ENCODE peak calls at places on chromosomes 5 and 9, in eight cellular contexts. One of them, this sample, is unnamed.

GRCh38 chr5:13910637-13911288 is 33.7 kb downstream of the DNAH5 start:
- DNase-seq in SJSA1: no peak
- DNase-seq in OCI-LY7: no peak
- DNase-seq in colonic mucosa: no peak
- DNase-seq in WERI-Rb-1: no peak
- DNase-seq in lower lobe of right lung: no peak
- DNase-seq in SK-N-SH: no peak
- DNase-seq in DND-41: no peak
- DNase-seq in this sample: no peak

GRCh38 chr9:99602854-99603253 is 218.8 kb upstream of the NR4A3 start:
- DNase-seq in WERI-Rb-1: no peak
- DNase-seq in SJSA1: no peak
- DNase-seq in SK-N-SH: no peak
- DNase-seq in OCI-LY7: no peak
- DNase-seq in DND-41: no peak
- DNase-seq in lower lobe of right lung: no peak
- DNase-seq in colonic mucosa: no peak
- DNase-seq in this sample: no peak

GRCh38 chr9:115404311-115404710 is 286.4 kb upstream of the TNC start:
- DNase-seq in lower lobe of right lung: no peak
- DNase-seq in DND-41: no peak
- DNase-seq in colonic mucosa: no peak
- DNase-seq in OCI-LY7: no peak
- DNase-seq in SK-N-SH: no peak
- DNase-seq in WERI-Rb-1: no peak
- DNase-seq in SJSA1: no peak
- DNase-seq in this sample: no peak

GRCh38 chr5:113800686-113801085 is 287.2 kb downstream of the YTHDC2 start:
- DNase-seq in SK-N-SH: no peak
- DNase-seq in OCI-LY7: no peak
- DNase-seq in WERI-Rb-1: no peak
- DNase-seq in SJSA1: no peak
- DNase-seq in lower lobe of right lung: no peak
- DNase-seq in DND-41: no peak
- DNase-seq in colonic mucosa: no peak
- DNase-seq in this sample: no peak

GRCh38 chr5:131242728-131243255 is 21.1 kb upstream of the CDC42SE2 start:
- DNase-seq in SJSA1: peak; percentile 69
- DNase-seq in colonic mucosa: peak; percentile 43
- DNase-seq in DND-41: no peak
- DNase-seq in OCI-LY7: no peak
- DNase-seq in WERI-Rb-1: no peak
- DNase-seq in lower lobe of right lung: no peak
- DNase-seq in SK-N-SH: no peak
- DNase-seq in this sample: no peak

GRCh38 chr5:31911291-31912265 is 262.5 kb downstream of the GOLPH3 start:
- DNase-seq in SJSA1: no peak
- DNase-seq in DND-41: no peak
- DNase-seq in SK-N-SH: no peak
- DNase-seq in colonic mucosa: no peak
- DNase-seq in WERI-Rb-1: no peak
- DNase-seq in OCI-LY7: no peak
- DNase-seq in lower lobe of right lung: no peak
- DNase-seq in this sample: no peak

GRCh38 chr5:10460252-10460906 is 18.7 kb downstream of the ROPN1L start:
- DNase-seq in lower lobe of right lung: no peak
- DNase-seq in DND-41: no peak
- DNase-seq in WERI-Rb-1: no peak
- DNase-seq in SJSA1: no peak
- DNase-seq in OCI-LY7: peak; percentile 8
- DNase-seq in SK-N-SH: peak; percentile 59
- DNase-seq in colonic mucosa: peak; percentile 55
- DNase-seq in this sample: no peak

GRCh38 chr5:19630875-19631274 is 357.1 kb downstream of the CDH18 start:
- DNase-seq in OCI-LY7: no peak
- DNase-seq in SK-N-SH: no peak
- DNase-seq in lower lobe of right lung: no peak
- DNase-seq in DND-41: no peak
- DNase-seq in WERI-Rb-1: no peak
- DNase-seq in SJSA1: no peak
- DNase-seq in colonic mucosa: no peak
- DNase-seq in this sample: no peak

GRCh38 chr9:123568691-123569342 is 212.8 kb downstream of the CRB2 start:
- DNase-seq in WERI-Rb-1: no peak
- DNase-seq in SJSA1: no peak
- DNase-seq in DND-41: no peak
- DNase-seq in OCI-LY7: no peak
- DNase-seq in colonic mucosa: no peak
- DNase-seq in SK-N-SH: peak; percentile 42
- DNase-seq in lower lobe of right lung: no peak
- DNase-seq in this sample: peak; percentile 93

GRCh38 chr5:96432245-96433065 is 593 bp downstream of the PCSK1 start:
- DNase-seq in lower lobe of right lung: no peak
- DNase-seq in SK-N-SH: peak; percentile 39
- DNase-seq in colonic mucosa: no peak
- DNase-seq in OCI-LY7: no peak
- DNase-seq in WERI-Rb-1: peak; percentile 39
- DNase-seq in SJSA1: no peak
- DNase-seq in DND-41: no peak
- DNase-seq in this sample: no peak

GRCh38 chr9:123457586-123457985 is 101.6 kb downstream of the CRB2 start:
- DNase-seq in colonic mucosa: no peak
- DNase-seq in WERI-Rb-1: no peak
- DNase-seq in OCI-LY7: no peak
- DNase-seq in SJSA1: no peak
- DNase-seq in lower lobe of right lung: no peak
- DNase-seq in DND-41: no peak
- DNase-seq in SK-N-SH: peak; percentile 39
- DNase-seq in this sample: peak; percentile 95

GRCh38 chr5:33367396-33367795 is 73.4 kb upstream of the TARS1 start:
- DNase-seq in WERI-Rb-1: no peak
- DNase-seq in SJSA1: no peak
- DNase-seq in DND-41: no peak
- DNase-seq in colonic mucosa: no peak
- DNase-seq in SK-N-SH: no peak
- DNase-seq in OCI-LY7: no peak
- DNase-seq in lower lobe of right lung: no peak
- DNase-seq in this sample: no peak

GRCh38 chr5:99929067-99929805 is 605.9 kb upstream of the FAM174A start:
- DNase-seq in SJSA1: no peak
- DNase-seq in OCI-LY7: no peak
- DNase-seq in colonic mucosa: no peak
- DNase-seq in SK-N-SH: no peak
- DNase-seq in DND-41: no peak
- DNase-seq in WERI-Rb-1: no peak
- DNase-seq in lower lobe of right lung: no peak
- DNase-seq in this sample: no peak

GRCh38 chr5:97400537-97400936 is 217.5 kb upstream of the RIOK2 start:
- DNase-seq in SJSA1: no peak
- DNase-seq in WERI-Rb-1: no peak
- DNase-seq in DND-41: no peak
- DNase-seq in OCI-LY7: no peak
- DNase-seq in colonic mucosa: no peak
- DNase-seq in SK-N-SH: no peak
- DNase-seq in lower lobe of right lung: no peak
- DNase-seq in this sample: no peak

GRCh38 chr5:139419226-139419625 is 15.3 kb upstream of the SPATA24 start:
- DNase-seq in WERI-Rb-1: no peak
- DNase-seq in lower lobe of right lung: no peak
- DNase-seq in SJSA1: no peak
- DNase-seq in SK-N-SH: no peak
- DNase-seq in colonic mucosa: no peak
- DNase-seq in DND-41: no peak
- DNase-seq in OCI-LY7: no peak
- DNase-seq in this sample: no peak

GRCh38 chr9:109101810-109102209 is 17.9 kb downstream of the TMEM245 start:
- DNase-seq in lower lobe of right lung: no peak
- DNase-seq in SJSA1: no peak
- DNase-seq in OCI-LY7: peak; percentile 37
- DNase-seq in SK-N-SH: no peak
- DNase-seq in DND-41: peak; percentile 23
- DNase-seq in WERI-Rb-1: no peak
- DNase-seq in colonic mucosa: no peak
- DNase-seq in this sample: no peak

GRCh38 chr5:74179183-74179582 is 461.3 kb downstream of the ENC1 start:
- DNase-seq in SJSA1: no peak
- DNase-seq in DND-41: no peak
- DNase-seq in WERI-Rb-1: peak; percentile 45
- DNase-seq in SK-N-SH: no peak
- DNase-seq in colonic mucosa: no peak
- DNase-seq in OCI-LY7: no peak
- DNase-seq in lower lobe of right lung: no peak
- DNase-seq in this sample: peak; percentile 53

GRCh38 chr5:180222056-180222455 is 13.0 kb upstream of the RASGEF1C start:
- DNase-seq in colonic mucosa: no peak
- DNase-seq in DND-41: no peak
- DNase-seq in OCI-LY7: no peak
- DNase-seq in lower lobe of right lung: no peak
- DNase-seq in SJSA1: no peak
- DNase-seq in SK-N-SH: no peak
- DNase-seq in WERI-Rb-1: no peak
- DNase-seq in this sample: no peak

GRCh38 chr5:142726188-142726731 is 40.4 kb upstream of the FGF1 start:
- DNase-seq in OCI-LY7: no peak
- DNase-seq in colonic mucosa: no peak
- DNase-seq in DND-41: no peak
- DNase-seq in lower lobe of right lung: no peak
- DNase-seq in SK-N-SH: no peak
- DNase-seq in SJSA1: no peak
- DNase-seq in WERI-Rb-1: no peak
- DNase-seq in this sample: no peak

GRCh38 chr5:141824717-141825116 is 53.5 kb downstream of the PCDH1 start:
- DNase-seq in WERI-Rb-1: no peak
- DNase-seq in OCI-LY7: no peak
- DNase-seq in DND-41: no peak
- DNase-seq in colonic mucosa: no peak
- DNase-seq in SK-N-SH: no peak
- DNase-seq in lower lobe of right lung: no peak
- DNase-seq in SJSA1: no peak
- DNase-seq in this sample: no peak

GRCh38 chr9:92324889-92325268 is 271 bp downstream of the NOL8 start:
- DNase-seq in colonic mucosa: no peak
- DNase-seq in OCI-LY7: no peak
- DNase-seq in DND-41: no peak
- DNase-seq in WERI-Rb-1: no peak
- DNase-seq in SK-N-SH: no peak
- DNase-seq in SJSA1: no peak
- DNase-seq in lower lobe of right lung: peak; percentile 68
- DNase-seq in this sample: no peak

GRCh38 chr9:81591791-81592190 is 97.6 kb downstream of the TLE1 start:
- DNase-seq in DND-41: no peak
- DNase-seq in colonic mucosa: peak; percentile 71
- DNase-seq in lower lobe of right lung: no peak
- DNase-seq in OCI-LY7: no peak
- DNase-seq in WERI-Rb-1: no peak
- DNase-seq in SK-N-SH: no peak
- DNase-seq in SJSA1: no peak
- DNase-seq in this sample: no peak

GRCh38 chr5:124057161-124057814 is 545.3 kb downstream of the CSNK1G3 start:
- DNase-seq in OCI-LY7: peak; percentile 80
- DNase-seq in SK-N-SH: no peak
- DNase-seq in WERI-Rb-1: peak; percentile 14
- DNase-seq in SJSA1: no peak
- DNase-seq in DND-41: no peak
- DNase-seq in lower lobe of right lung: peak; percentile 45
- DNase-seq in colonic mucosa: peak; percentile 64
- DNase-seq in this sample: peak; percentile 72
- H3K4me3 ChIP-seq in OCI-LY7: peak overlapping the region; percentile 58
- H3K4me3 ChIP-seq in SK-N-SH: peak overlapping the region; percentile 29
- H3K4me3 ChIP-seq in WERI-Rb-1: no peak overlapping the region
- H3K4me3 ChIP-seq in SJSA1: no peak overlapping the region
- H3K4me3 ChIP-seq in DND-41: peak overlapping the region; percentile 30
- H3K4me3 ChIP-seq in lower lobe of right lung: peak overlapping the region; percentile 18
- H3K4me3 ChIP-seq in colonic mucosa: no peak overlapping the region
- H3K4me3 ChIP-seq in this sample: no peak overlapping the region

GRCh38 chr5:25516136-25516535 is 871.4 kb upstream of the CDH10 start:
- DNase-seq in WERI-Rb-1: peak; percentile 72
- DNase-seq in SJSA1: no peak
- DNase-seq in SK-N-SH: no peak
- DNase-seq in DND-41: no peak
- DNase-seq in lower lobe of right lung: no peak
- DNase-seq in OCI-LY7: no peak
- DNase-seq in colonic mucosa: no peak
- DNase-seq in this sample: no peak

DNA sequence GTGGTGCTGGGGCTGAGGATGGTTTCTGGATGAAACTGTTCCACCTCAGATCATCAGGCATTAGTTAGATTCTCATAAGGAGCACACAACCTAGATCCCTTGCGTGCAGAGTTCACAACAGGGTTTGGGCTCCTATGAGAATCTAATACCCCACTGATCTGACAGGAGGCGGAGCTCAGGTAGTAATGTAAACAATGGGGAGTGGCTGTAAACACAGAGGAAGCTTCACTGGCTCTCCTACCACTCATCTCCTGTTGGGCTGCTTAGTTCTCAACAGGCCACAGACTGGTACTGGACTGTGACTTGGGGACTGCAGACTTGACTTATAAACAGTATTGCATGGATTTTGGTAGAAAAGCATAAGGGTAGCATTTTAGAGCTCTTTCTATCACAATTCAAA is 870.7 kb upstream of the CDH10 start:
- DNase-seq in SK-N-SH: no peak
- DNase-seq in WERI-Rb-1: peak; percentile 62
- DNase-seq in OCI-LY7: no peak
- DNase-seq in lower lobe of right lung: no peak
- DNase-seq in SJSA1: no peak
- DNase-seq in colonic mucosa: no peak
- DNase-seq in DND-41: no peak
- DNase-seq in this sample: no peak
- H3K36me3 ChIP-seq in SK-N-SH: no peaks in the 10 kb centered on the region
- H3K36me3 ChIP-seq in WERI-Rb-1: no peaks in the 10 kb centered on the region
- H3K36me3 ChIP-seq in OCI-LY7: no peaks in the 10 kb centered on the region
- H3K36me3 ChIP-seq in lower lobe of right lung: no peaks in the 10 kb centered on the region
- H3K36me3 ChIP-seq in SJSA1: no peaks in the 10 kb centered on the region
- H3K36me3 ChIP-seq in colonic mucosa: no peaks in the 10 kb centered on the region
- H3K36me3 ChIP-seq in DND-41: no peaks in the 10 kb centered on the region
- H3K36me3 ChIP-seq in this sample: no peaks in the 10 kb centered on the region

GRCh38 chr5:77194762-77195161 is 15.7 kb upstream of the PDE8B start:
- DNase-seq in DND-41: no peak
- DNase-seq in SK-N-SH: no peak
- DNase-seq in OCI-LY7: no peak
- DNase-seq in colonic mucosa: no peak
- DNase-seq in WERI-Rb-1: no peak
- DNase-seq in lower lobe of right lung: no peak
- DNase-seq in SJSA1: no peak
- DNase-seq in this sample: no peak
- H3K4me3 ChIP-seq in DND-41: no peak overlapping the region
- H3K4me3 ChIP-seq in SK-N-SH: no peak overlapping the region
- H3K4me3 ChIP-seq in OCI-LY7: no peak overlapping the region
- H3K4me3 ChIP-seq in colonic mucosa: no peak overlapping the region
- H3K4me3 ChIP-seq in WERI-Rb-1: no peak overlapping the region
- H3K4me3 ChIP-seq in lower lobe of right lung: no peak overlapping the region
- H3K4me3 ChIP-seq in SJSA1: no peak overlapping the region
- H3K4me3 ChIP-seq in this sample: no peak overlapping the region

DNA sequence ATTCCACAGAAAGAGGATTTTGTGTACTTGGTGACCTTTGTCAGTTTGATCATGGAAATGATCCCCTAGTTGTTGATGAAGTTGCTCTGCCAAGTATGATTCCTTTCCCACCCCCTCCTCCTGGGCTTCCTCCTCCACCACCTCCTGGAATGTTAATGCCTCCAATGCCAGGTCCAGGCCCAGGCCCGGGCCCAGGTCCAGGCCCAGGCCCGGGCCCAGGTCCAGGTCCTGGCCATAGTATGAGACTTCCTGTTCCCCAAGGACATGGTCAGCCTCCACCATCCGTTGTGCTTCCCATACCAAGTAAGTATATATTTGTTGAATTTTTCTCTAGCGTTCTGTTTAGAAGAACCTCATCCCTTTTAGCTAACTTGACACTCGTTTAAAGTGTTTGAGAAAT is 30.0 kb downstream of the RBM27 start:
- DNase-seq in OCI-LY7: no peak
- DNase-seq in lower lobe of right lung: no peak
- DNase-seq in DND-41: no peak
- DNase-seq in WERI-Rb-1: no peak
- DNase-seq in colonic mucosa: no peak
- DNase-seq in SJSA1: no peak
- DNase-seq in SK-N-SH: no peak
- DNase-seq in this sample: no peak
- H3K36me3 ChIP-seq in OCI-LY7: peaks cover 92% of the 10 kb centered on the region
- H3K36me3 ChIP-seq in lower lobe of right lung: peaks cover 94% of the 10 kb centered on the region
- H3K36me3 ChIP-seq in DND-41: peaks cover 84% of the 10 kb centered on the region
- H3K36me3 ChIP-seq in WERI-Rb-1: peaks cover 72% of the 10 kb centered on the region
- H3K36me3 ChIP-seq in colonic mucosa: peaks cover 14% of the 10 kb centered on the region
- H3K36me3 ChIP-seq in SJSA1: peaks cover 92% of the 10 kb centered on the region
- H3K36me3 ChIP-seq in SK-N-SH: peaks cover 73% of the 10 kb centered on the region
- H3K36me3 ChIP-seq in this sample: peaks cover 66% of the 10 kb centered on the region